ENCODE peak calls at places on chromosomes 5 and 9, in nine cellular contexts. S is psoas muscle, W is cardiac muscle cell, A is NCI-H2171, R is ecto neural progenitor cell, F is non-pigmented ciliary epithelial cell, P is SK-MEL-5, B is stomach, K is caudate nucleus. Q is an unnamed sample.
A peak's percentile ranks its signal among the peaks of the same experiment; 100 is the strongest.

GRCh38 chr9:88922091-88922490 is 69.2 kb upstream of the S1PR3 start:
- DNase-seq in F (no peak), S (no peak), K (no peak), A (no peak), W (no peak), R (no peak), B (no peak), P (no peak), Q (no peak)

GRCh38 chr5:126098330-126099017 is 324.7 kb upstream of the GRAMD2B start:
- DNase-seq in A (no peak), P (no peak), S (no peak), R (no peak), W (no peak), B (no peak), F (peak; percentile 20), K (no peak), Q (no peak)

GRCh38 chr9:130570200-130570599 is 9.2 kb upstream of the FUBP3 start:
- DNase-seq in W (no peak), S (no peak), P (no peak), B (no peak), F (no peak), K (no peak), R (no peak), A (no peak), Q (no peak)

GRCh38 chr5:150674376-150674821 is 13.3 kb downstream of the MYOZ3 start:
- DNase-seq in F (no peak), A (no peak), W (no peak), P (no peak), K (no peak), B (no peak), R (no peak), S (peak; percentile 70), Q (no peak)

GRCh38 chr5:68484307-68485068 is 268.9 kb downstream of the PIK3R1 start:
- DNase-seq in B (no peak), K (no peak), F (peak; percentile 60), P (no peak), A (no peak), S (no peak), W (no peak), R (no peak), Q (no peak)

GRCh38 chr9:16720386-16720785 is 150.1 kb downstream of the BNC2 start:
- DNase-seq in R (no peak), P (no peak), K (no peak), B (no peak), A (no peak), F (no peak), S (no peak), W (no peak), Q (no peak)

GRCh38 chr5:112923988-112924387 is 2.0 kb upstream of the REEP5 start:
- DNase-seq in F (no peak), S (no peak), P (no peak), A (no peak), K (no peak), R (no peak), B (no peak), W (no peak), Q (no peak)

GRCh38 chr9:92986175-92987110 is 39.1 kb downstream of the FGD3 start:
- DNase-seq in F (no peak), K (no peak), W (no peak), S (no peak), B (no peak), P (peak; percentile 62), A (no peak), R (no peak), Q (no peak)

GRCh38 chr9:127210851-127211730 is 53.5 kb upstream of the GARNL3 start:
- DNase-seq in S (no peak), F (no peak), A (no peak), B (no peak), P (no peak), W (no peak), R (no peak), K (no peak), Q (peak; percentile 45)

GRCh38 chr5:36573441-36573840 is 33.0 kb upstream of the SLC1A3 start:
- DNase-seq in S (no peak), A (no peak), R (no peak), F (peak; percentile 85), P (no peak), K (no peak), W (no peak), B (no peak), Q (no peak)

GRCh38 chr9:76996700-76997099 is 22.8 kb upstream of the FOXB2 start:
- DNase-seq in S (peak; percentile 33), R (peak; percentile 73), F (no peak), A (no peak), W (peak; percentile 65), K (no peak), B (no peak), P (peak; percentile 77), Q (no peak)

GRCh38 chr5:132756542-132756941 is 9.3 kb downstream of the CCNI2 start:
- DNase-seq in K (no peak), P (no peak), W (no peak), S (no peak), B (no peak), F (no peak), A (no peak), R (peak; percentile 41), Q (peak; percentile 11)

GRCh38 chr5:2014058-2014610 is 131.4 kb upstream of the IRX4 start:
- DNase-seq in W (no peak), F (no peak), K (no peak), B (no peak), R (no peak), A (no peak), S (no peak), P (no peak), Q (no peak)

GRCh38 chr5:103428411-103428871 is 134.1 kb downstream of the NUDT12 start:
- DNase-seq in K (no peak), S (no peak), W (no peak), B (peak; percentile 40), F (no peak), R (no peak), A (no peak), P (peak; percentile 99), Q (peak; percentile 19)

GRCh38 chr5:123810253-123810652 is 298.3 kb downstream of the CSNK1G3 start:
- DNase-seq in W (peak; percentile 52), B (no peak), A (no peak), K (no peak), P (no peak), R (no peak), S (no peak), F (no peak), Q (no peak)

GRCh38 chr9:137311971-137312851 is 10.1 kb upstream of the NRARP start:
- DNase-seq in W (no peak), S (no peak), K (no peak), F (no peak), B (no peak), P (no peak), R (no peak), A (no peak), Q (no peak)

GRCh38 chr5:169009171-169009570 is 291.8 kb downstream of the SLIT3 start:
- DNase-seq in B (no peak), P (no peak), F (no peak), R (no peak), A (no peak), W (no peak), S (no peak), K (no peak), Q (no peak)

GRCh38 chr5:72799721-72800120 is 16.7 kb upstream of the TNPO1 start:
- DNase-seq in P (no peak), B (no peak), S (no peak), K (no peak), W (no peak), F (no peak), A (no peak), R (no peak), Q (no peak)

GRCh38 chr5:169707714-169708113 is 70.6 kb downstream of the DOCK2 start:
- DNase-seq in R (no peak), F (no peak), W (peak; percentile 63), B (no peak), K (no peak), A (no peak), S (no peak), P (no peak), Q (no peak)

GRCh38 chr9:81002242-81002641 is 687.1 kb downstream of the TLE1 start:
- DNase-seq in S (no peak), R (no peak), W (no peak), B (no peak), F (no peak), K (no peak), P (no peak), A (no peak), Q (no peak)

GRCh38 chr9:106621299-106621920 is 241.6 kb upstream of the ZNF462 start:
- DNase-seq in B (no peak), K (peak; percentile 30), P (peak; percentile 89), W (peak; percentile 7), R (no peak), A (peak; percentile 34), S (no peak), F (no peak), Q (no peak)

GRCh38 chr5:128674837-128675446 is 136.9 kb upstream of the FBN2 start:
- DNase-seq in S (peak; percentile 14), P (peak; percentile 74), B (peak; percentile 35), K (no peak), R (peak; percentile 53), A (no peak), W (no peak), F (no peak), Q (no peak)

GRCh38 chr5:1405121-1405520 is 40.1 kb downstream of the SLC6A3 start:
- DNase-seq in K (no peak), B (no peak), S (no peak), R (no peak), P (no peak), W (no peak), A (no peak), F (no peak), Q (no peak)

GRCh38 chr9:88721028-88721427 is 186.1 kb downstream of the NXNL2 start:
- DNase-seq in A (no peak), W (no peak), R (no peak), K (no peak), B (no peak), P (no peak), F (no peak), S (no peak), Q (no peak)

GRCh38 chr9:115717711-115718173 is 435.8 kb upstream of the PAPPA start:
- DNase-seq in S (no peak), P (no peak), A (no peak), K (no peak), R (no peak), F (peak; percentile 71), B (no peak), W (no peak), Q (no peak)

GRCh38 chr5:77138981-77139380 is 51.9 kb upstream of the ZBED3 start:
- DNase-seq in W (no peak), S (no peak), R (no peak), A (peak; percentile 18), K (peak; percentile 13), F (no peak), P (no peak), B (no peak), Q (no peak)

GRCh38 chr9:7316458-7316795 is 483.2 kb downstream of the DMAC1 start:
- DNase-seq in A (no peak), F (no peak), S (no peak), B (no peak), P (no peak), R (no peak), W (no peak), K (no peak), Q (no peak)

GRCh38 chr5:109688647-109688998 is 1.1 kb upstream of the MAN2A1 start:
- DNase-seq in B (no peak), F (no peak), R (no peak), A (peak; percentile 46), K (no peak), S (no peak), P (peak; percentile 51), W (no peak), Q (no peak)

GRCh38 chr5:116671211-116671736 is 96.7 kb upstream of the SEMA6A start:
- DNase-seq in W (no peak), K (no peak), P (peak; percentile 99), F (no peak), R (no peak), B (no peak), S (no peak), A (no peak), Q (no peak)

GRCh38 chr5:115557667-115558387 is 13.3 kb upstream of the FEM1C start:
- DNase-seq in W (no peak), R (no peak), F (no peak), S (no peak), K (no peak), A (no peak), B (peak; percentile 57), P (no peak), Q (no peak)

GRCh38 chr9:129383005-129383414 is 204.9 kb upstream of the IER5L start:
- DNase-seq in B (peak; percentile 92), K (peak; percentile 58), A (no peak), S (peak; percentile 63), W (peak; percentile 72), P (no peak), F (no peak), R (peak; percentile 55), Q (peak; percentile 87)